ENCODE peak calls at places on chromosomes 12 and 14, in four cellular contexts. S is gastrocnemius medialis, M is AG04449, U is EL. R is an unnamed sample.
A peak's percentile ranks its signal among the peaks of the same experiment; 100 is the strongest.

GRCh38 chr14:62213516-62213915 is 451.3 kb downstream of the SNAPC1 start:
- DNase-seq in M (no peak), S (no peak), U (peak; percentile 15), R (no peak)

GRCh38 chr12:107196681-107197080 is 103.3 kb upstream of the CRY1 start:
- DNase-seq in S (no peak), M (no peak), U (peak; percentile 63), R (no peak)

GRCh38 chr12:52145228-52145940 is 46.4 kb downstream of the KRT80 start:
- DNase-seq in M (no peak), U (no peak), S (no peak), R (no peak)

GRCh38 chr12:116672842-116673516 is 64.9 kb downstream of the SPRING1 start:
- DNase-seq in M (no peak), S (no peak), U (no peak), R (no peak)

GRCh38 chr12:14313379-14313778 is 52.1 kb upstream of the ATF7IP start:
- DNase-seq in U (no peak), M (no peak), S (no peak), R (no peak)

GRCh38 chr12:12384601-12385321 is 27.9 kb downstream of the BORCS5 start:
- DNase-seq in U (no peak), S (no peak), M (no peak), R (peak; percentile 60)

GRCh38 chr14:44962573-44963528 is 861 bp downstream of the TOGARAM1 start:
- DNase-seq in U (peak; percentile 50), M (no peak), S (peak; percentile 32), R (no peak)

GRCh38 chr12:16962889-16963288 is 356.9 kb upstream of the LMO3 start:
- DNase-seq in S (no peak), U (no peak), M (no peak), R (no peak)

GRCh38 chr12:57233357-57234232 is 4.1 kb downstream of the SHMT2 start:
- DNase-seq in M (no peak), U (no peak), S (no peak), R (no peak)

GRCh38 chr12:123367511-123367910 is 2.9 kb upstream of the SBNO1 start:
- DNase-seq in M (no peak), U (no peak), S (no peak), R (no peak)

GRCh38 chr12:54981796-54982195 is 2.8 kb downstream of the TESPA1 start:
- DNase-seq in U (no peak), S (no peak), M (no peak), R (no peak)

GRCh38 chr14:60510976-60511599 is 2.1 kb downstream of the SIX6 start:
- DNase-seq in S (no peak), U (no peak), M (no peak), R (no peak)

GRCh38 chr12:100359822-100360221 is 2.9 kb downstream of the SLC17A8 start:
- DNase-seq in U (peak; percentile 52), S (no peak), M (no peak), R (no peak)

GRCh38 chr12:104351023-104351983 is 47.8 kb downstream of the EID3 start:
- DNase-seq in S (no peak), M (no peak), U (no peak), R (no peak)

GRCh38 chr12:52130695-52131094 is 51.2 kb downstream of the SMIM41 start:
- DNase-seq in U (no peak), S (no peak), M (no peak), R (no peak)

GRCh38 chr12:108826115-108826806 is 31.1 kb downstream of the SSH1 start:
- DNase-seq in M (peak; percentile 91), U (peak; percentile 96), S (peak; percentile 66), R (peak; percentile 72)

GRCh38 chr12:75345531-75345930 is 11.1 kb downstream of the GLIPR1L1 start:
- DNase-seq in U (peak; percentile 5), M (no peak), S (no peak), R (no peak)

GRCh38 chr12:65886996-65887395 is 62.7 kb downstream of the HMGA2 start:
- DNase-seq in U (peak; percentile 66), S (no peak), M (no peak), R (no peak)

GRCh38 chr12:111942557-111942956 is 70.4 kb downstream of the TMEM116 start:
- DNase-seq in U (peak; percentile 65), S (no peak), M (peak; percentile 46), R (no peak)

GRCh38 chr12:49358548-49359141 is 8.6 kb upstream of the SPATS2 start:
- DNase-seq in U (peak; percentile 72), S (no peak), M (no peak), R (peak; percentile 70)

GRCh38 chr14:100261621-100262020 is 22.7 kb downstream of the YY1 start:
- DNase-seq in U (no peak), M (no peak), S (no peak), R (peak; percentile 62)

GRCh38 chr12:2580821-2581220 is 213.9 kb upstream of the FKBP4 start:
- DNase-seq in M (peak; percentile 2), S (no peak), U (peak; percentile 11), R (no peak)

GRCh38 chr12:117875652-117876491 is 92.9 kb downstream of the KSR2 start:
- DNase-seq in M (no peak), S (no peak), U (peak; percentile 40), R (no peak)

GRCh38 chr14:74655597-74656389 is 43.8 kb upstream of the LTBP2 start:
- DNase-seq in U (peak; percentile 74), S (no peak), M (peak; percentile 59), R (no peak)

GRCh38 chr14:68450391-68451120 is 342.3 kb downstream of the ZFP36L1 start:
- DNase-seq in M (no peak), U (no peak), S (no peak), R (no peak)

GRCh38 chr14:64053694-64054669 is 201.2 kb downstream of the SYNE2 start:
- DNase-seq in S (no peak), U (peak; percentile 9), M (no peak), R (no peak)

GRCh38 chr12:117571321-117571720 is 209.9 kb upstream of the NOS1 start:
- DNase-seq in M (no peak), U (no peak), S (no peak), R (no peak)

GRCh38 chr12:112900298-112901145 is 6.2 kb upstream of the OAS1 start:
- DNase-seq in U (peak; percentile 55), S (no peak), M (no peak), R (peak; percentile 65)

GRCh38 chr12:75487310-75487709 is 6.8 kb downstream of the GLIPR1 start:
- DNase-seq in U (no peak), M (no peak), S (no peak), R (no peak)

GRCh38 chr12:103546959-103547358 is 40.1 kb upstream of the STAB2 start:
- DNase-seq in S (no peak), M (no peak), U (no peak), R (no peak)

GRCh38 chr12:129109174-129110001 is 256.1 kb downstream of the GLT1D1 start:
- DNase-seq in S (no peak), U (no peak), M (no peak), R (no peak)

GRCh38 chr12:116319851-116320621 is 42.5 kb upstream of the MED13L start:
- DNase-seq in M (peak; percentile 84), S (peak; percentile 84), U (peak; percentile 89), R (no peak)

GRCh38 chr12:94679554-94679953 is 29.2 kb upstream of the TMCC3 start:
- DNase-seq in M (no peak), U (no peak), S (no peak), R (no peak)

GRCh38 chr14:102481791-102482238 is 27.8 kb downstream of the ANKRD9 start:
- DNase-seq in U (peak; percentile 62), S (no peak), M (no peak), R (no peak)

GRCh38 chr12:11875414-11875935 is 195.3 kb upstream of the BCL2L14 start:
- DNase-seq in U (no peak), M (no peak), S (no peak), R (no peak)